ENCODE peak calls at places on chromosomes 6 and 20, in six cellular contexts. G, J, N, M, X and K are unnamed samples.

GRCh38 chr20:18139832-18140231 is 2.2 kb downstream of the KAT14 start:
- DNase-seq in M (no peak), J (no peak), X (no peak), G (no peak), N (no peak), K (no peak)

GRCh38 chr6:13474360-13474759 is 13.0 kb downstream of the GFOD1 start:
- DNase-seq in N (no peak), G (no peak), J (no peak), M (peak), X (no peak), K (no peak)

GRCh38 chr20:7346026-7346425 is 578.5 kb downstream of the BMP2 start:
- DNase-seq in N (no peak), G (no peak), M (no peak), X (no peak), J (no peak), K (no peak)

GRCh38 chr6:132131777-132132176 is 180.6 kb upstream of the CCN2 start:
- DNase-seq in J (no peak), N (peak), X (no peak), M (peak), G (peak), K (peak)

GRCh38 chr20:34600892-34601653 is 42.6 kb downstream of the MAP1LC3A start:
- DNase-seq in G (no peak), J (no peak), N (no peak), X (no peak), M (no peak), K (no peak)

GRCh38 chr6:36979343-36979742 is 6.7 kb downstream of the MTCH1 start:
- DNase-seq in J (no peak), M (no peak), X (no peak), G (peak), N (peak), K (no peak)

GRCh38 chr20:47805951-47806350 is 20.7 kb upstream of the SULF2 start:
- DNase-seq in X (no peak), G (no peak), N (no peak), M (no peak), J (no peak), K (no peak)

GRCh38 chr20:50371878-50372769 is 138.1 kb upstream of the PTPN1 start:
- DNase-seq in G (peak), J (no peak), X (no peak), M (no peak), N (no peak), K (no peak)